ENCODE peak calls at places on chromosomes 5 and 9, in eight cellular contexts. Q is coronary artery; M is NCI-H1092 treated with DMSO at 0.1 percent for 48 hours; R is right cardiac atrium; D is stimulated activated CD4-positive, alpha-beta T cell treated with anti-CD3 and anti-CD28 coated beads, Interleukin-1b, Interleukin-23, amount 100 ng/mL, for 1 hour; G is HEK293T; U is neural crest cell; B is fibroblast of lung. O is an unnamed sample.

GRCh38 chr9:35579130-35579529 is 25.9 kb upstream of the TESK1 start:
- DNase-seq in Q (no peak), M (no peak), R (no peak), D (no peak), G (no peak), U (no peak), B (no peak), O (no peak)

GRCh38 chr5:77086611-77087483 is at the start of gene ZBED3:
- DNase-seq in Q (peak), M (peak), R (peak), D (no peak), G (peak), U (peak), B (peak), O (peak)

GRCh38 chr9:22111176-22111870 is 102.2 kb upstream of the CDKN2B start:
- DNase-seq in Q (no peak), M (no peak), R (no peak), D (no peak), G (no peak), U (no peak), B (peak), O (no peak)

GRCh38 chr9:18018661-18019060 is 439.8 kb downstream of the SH3GL2 start:
- DNase-seq in Q (no peak), M (no peak), R (no peak), D (no peak), G (no peak), U (no peak), B (no peak), O (no peak)

GRCh38 chr9:14248149-14248548 is 65.8 kb downstream of the NFIB start:
- DNase-seq in Q (no peak), M (no peak), R (no peak), D (no peak), G (no peak), U (no peak), B (no peak), O (no peak)

GRCh38 chr5:59592101-59592500 is 301.4 kb downstream of the PDE4D start:
- DNase-seq in Q (no peak), M (no peak), R (no peak), D (no peak), G (peak), U (no peak), B (peak), O (peak)

GRCh38 chr5:135245521-135246499 is 153.2 kb downstream of the MACROH2A1 start:
- DNase-seq in Q (peak), M (no peak), R (no peak), D (no peak), G (no peak), U (no peak), B (peak), O (peak)

GRCh38 chr9:27339661-27340295 is 42.8 kb upstream of the EQTN start:
- DNase-seq in Q (peak), M (no peak), R (no peak), D (no peak), G (no peak), U (no peak), B (no peak), O (no peak)

GRCh38 chr5:141986072-141986471 is 17.2 kb downstream of the RNF14 start:
- DNase-seq in Q (no peak), M (no peak), R (no peak), D (no peak), G (no peak), U (no peak), B (no peak), O (no peak)

GRCh38 chr9:114958021-114958846 is 27.8 kb upstream of the TNFSF8 start:
- DNase-seq in Q (peak), M (no peak), R (peak), D (no peak), G (no peak), U (no peak), B (peak), O (no peak)

GRCh38 chr5:78269088-78269703 is 25.3 kb downstream of the AP3B1 start:
- DNase-seq in Q (no peak), M (no peak), R (no peak), D (no peak), G (no peak), U (no peak), B (peak), O (peak)

GRCh38 chr5:56516936-56517521 is 283.9 kb upstream of the ANKRD55 start:
- DNase-seq in Q (no peak), M (no peak), R (no peak), D (no peak), G (no peak), U (no peak), B (no peak), O (no peak)

GRCh38 chr5:1519631-1520141 is 4.1 kb downstream of the LPCAT1 start:
- DNase-seq in Q (peak), M (no peak), R (peak), D (no peak), G (no peak), U (no peak), B (no peak), O (no peak)

GRCh38 chr5:104650313-104650712 is 1087.7 kb upstream of the NUDT12 start:
- DNase-seq in Q (no peak), M (no peak), R (no peak), D (no peak), G (no peak), U (no peak), B (no peak), O (no peak)

GRCh38 chr9:131487001-131487400 is 15.7 kb upstream of the POMT1 start:
- DNase-seq in Q (no peak), M (no peak), R (peak), D (no peak), G (no peak), U (no peak), B (no peak), O (no peak)

GRCh38 chr9:25742241-25742640 is 64.0 kb upstream of the TUSC1 start:
- DNase-seq in Q (no peak), M (no peak), R (no peak), D (no peak), G (no peak), U (peak), B (no peak), O (no peak)

GRCh38 chr5:62587737-62588136 is 9.1 kb downstream of the LRRC70 start:
- DNase-seq in Q (no peak), M (no peak), R (no peak), D (no peak), G (no peak), U (no peak), B (no peak), O (peak)

GRCh38 chr9:132391446-132391845 is 15.2 kb downstream of the TTF1 start:
- DNase-seq in Q (no peak), M (no peak), R (no peak), D (no peak), G (no peak), U (no peak), B (no peak), O (no peak)

GRCh38 chr5:90968319-90968718 is 409.7 kb downstream of the ADGRV1 start:
- DNase-seq in Q (no peak), M (no peak), R (no peak), D (no peak), G (no peak), U (no peak), B (peak), O (no peak)

GRCh38 chr9:91181541-91181940 is 180.2 kb downstream of the AUH start:
- DNase-seq in Q (peak), M (no peak), R (no peak), D (no peak), G (no peak), U (no peak), B (no peak), O (no peak)

GRCh38 chr9:129111762-129112151 is 542 bp downstream of the PTPA start:
- DNase-seq in Q (no peak), M (peak), R (no peak), D (no peak), G (peak), U (no peak), B (peak), O (peak)

GRCh38 chr5:123819818-123820217 is 307.8 kb downstream of the CSNK1G3 start:
- DNase-seq in Q (no peak), M (no peak), R (no peak), D (no peak), G (no peak), U (no peak), B (peak), O (peak)